ENCODE peak calls at places on chromosomes 5 and 9, in six cellular contexts. O, S, P, N, R and X are unnamed samples.

GRCh38 chr9:76302947-76303550 is 91.2 kb downstream of the RFK start:
- DNase-seq in P (no peak), S (no peak), N (no peak), R (no peak), O (no peak), X (peak)

GRCh38 chr5:76831108-76831447 is 12.2 kb downstream of the F2RL1 start:
- DNase-seq in S (peak), O (no peak), P (no peak), N (no peak), R (no peak), X (no peak)

GRCh38 chr9:132670359-132670815 is at the start of gene GTF3C4:
- DNase-seq in O (peak), P (peak), S (peak), N (peak), R (peak), X (peak)

GRCh38 chr5:162248107-162248713 is 180.6 kb downstream of the GABRG2 start:
- DNase-seq in N (no peak), R (no peak), S (no peak), P (no peak), O (no peak), X (peak)

GRCh38 chr5:14753947-14754346 is 89.4 kb downstream of the OTULIN start:
- DNase-seq in S (no peak), R (no peak), P (no peak), O (no peak), N (no peak), X (no peak)

GRCh38 chr5:169223595-169223953 is 77.4 kb downstream of the SLIT3 start:
- DNase-seq in O (no peak), S (no peak), P (no peak), R (no peak), N (no peak), X (no peak)

GRCh38 chr9:124884376-124884775 is 22.4 kb downstream of the ARPC5L start:
- DNase-seq in O (no peak), S (no peak), N (no peak), P (no peak), R (no peak), X (no peak)

GRCh38 chr9:8780386-8780785 is 980.8 kb upstream of the DMAC1 start:
- DNase-seq in N (no peak), P (no peak), S (no peak), R (no peak), O (no peak), X (no peak)

GRCh38 chr5:89255845-89256463 is 373.0 kb upstream of the MEF2C start:
- DNase-seq in N (no peak), S (no peak), P (no peak), O (no peak), R (no peak), X (no peak)